ENCODE peak calls at places on chromosomes 6 and 20, in ten cellular contexts. R is natural killer cell; E is upper lobe of right lung; M is mucosa of descending colon; F is RWPE2; G is left cardiac atrium; T is activated naive CD4-positive, alpha-beta T cell treated with anti-CD3 and anti-CD28 coated beads, Interleukin-2, amount 50 U/mL, for 72 hours; H is CD8-positive, alpha-beta T cell; C is activated naive CD8-positive, alpha-beta T cell treated with anti-CD3 and anti-CD28 coated beads, Interleukin-2, amount 10 ng/mL, durations not matched to agents 7 days and 5 days; D is SK-N-SH treated with all-trans-retinoic acid at 6 μM for 48 hours. X is an unnamed sample.

GRCh38 chr20:36158160-36158741 is 3.7 kb downstream of the EPB41L1 start:
- ATAC-seq in F (no peak), T (no peak), M (no peak), D (no peak), R (no peak), E (no peak), C (no peak), G (no peak), H (no peak), X (no peak)

GRCh38 chr6:112049051-112049799 is 4.7 kb upstream of the CCN6 start:
- ATAC-seq in T (peak; percentile 18), D (no peak), G (peak; percentile 53), M (no peak), F (no peak), E (no peak), C (no peak), H (no peak), R (no peak), X (peak; percentile 63)

GRCh38 chr6:10521104-10521808 is at the start of gene GCNT2:
- ATAC-seq in C (no peak), G (peak; percentile 71), D (peak; percentile 55), F (peak; percentile 80), R (no peak), H (no peak), T (no peak), M (peak; percentile 84), E (peak; percentile 92), X (peak; percentile 86)

GRCh38 chr20:30922129-30922528 is 335.3 kb upstream of the DEFB115 start:
- ATAC-seq in C (no peak), H (no peak), E (peak; percentile 55), M (no peak), F (no peak), R (no peak), D (no peak), G (no peak), T (no peak), X (no peak)

GRCh38 chr6:83890520-83890919 is 31.0 kb downstream of the CYB5R4 start:
- ATAC-seq in R (no peak), C (no peak), E (no peak), T (no peak), D (no peak), G (no peak), M (no peak), F (no peak), H (no peak), X (no peak)

GRCh38 chr6:158970640-158971291 is 29.2 kb downstream of the RSPH3 start:
- ATAC-seq in T (no peak), R (no peak), F (no peak), C (no peak), E (no peak), M (no peak), D (no peak), G (no peak), H (no peak), X (peak; percentile 44)

GRCh38 chr6:571892-572291 is 85.0 kb downstream of the HUS1B start:
- ATAC-seq in E (no peak), H (no peak), F (no peak), D (no peak), T (no peak), C (no peak), M (peak; percentile 49), G (no peak), R (no peak), X (no peak)

GRCh38 chr6:41700577-41701347 is 34.6 kb downstream of the TFEB start:
- ATAC-seq in R (no peak), E (peak; percentile 32), D (no peak), F (no peak), T (no peak), C (no peak), M (no peak), G (peak; percentile 20), H (no peak), X (peak; percentile 12)

GRCh38 chr6:112636650-112637260 is 289.6 kb downstream of the RFPL4B start:
- ATAC-seq in M (no peak), E (no peak), D (peak; percentile 66), F (no peak), G (no peak), H (no peak), R (no peak), C (no peak), T (no peak), X (no peak)

GRCh38 chr20:63004607-63005211 is 2.1 kb downstream of the BHLHE23 start:
- ATAC-seq in E (no peak), T (no peak), H (no peak), C (no peak), G (no peak), R (no peak), F (peak; percentile 9), M (no peak), D (no peak), X (no peak)

GRCh38 chr6:149497365-149497764 is 12.6 kb upstream of the ZC3H12D start:
- ATAC-seq in C (no peak), G (no peak), H (no peak), E (no peak), F (no peak), R (no peak), M (no peak), D (no peak), T (no peak), X (no peak)

GRCh38 chr6:22471369-22471690 is 98.0 kb upstream of the HDGFL1 start:
- ATAC-seq in R (no peak), T (no peak), D (peak; percentile 65), M (no peak), E (no peak), F (no peak), C (no peak), G (peak; percentile 46), H (no peak), X (no peak)

GRCh38 chr6:149888113-149888512 is 9.8 kb downstream of the RAET1E start:
- ATAC-seq in D (no peak), R (no peak), H (no peak), M (peak; percentile 74), F (peak; percentile 4), E (no peak), C (no peak), G (no peak), T (no peak), X (peak; percentile 55)

GRCh38 chr6:157433678-157434081 is 52.7 kb downstream of the ZDHHC14 start:
- ATAC-seq in H (no peak), D (no peak), R (no peak), G (no peak), E (no peak), C (no peak), F (no peak), M (peak; percentile 90), T (no peak), X (no peak)

GRCh38 chr6:2103644-2104523 is 141.5 kb downstream of the GMDS start:
- ATAC-seq in F (peak; percentile 75), H (peak; percentile 48), T (no peak), G (peak; percentile 73), E (peak; percentile 70), M (peak; percentile 61), D (peak; percentile 97), C (peak; percentile 63), R (no peak), X (peak; percentile 64)

GRCh38 chr20:50992733-50993457 is 30.0 kb downstream of the KCNG1 start:
- ATAC-seq in G (no peak), E (peak; percentile 74), C (peak; percentile 98), D (peak; percentile 89), R (peak; percentile 75), F (peak; percentile 70), H (peak; percentile 85), M (peak; percentile 98), T (peak; percentile 99), X (peak; percentile 92)